ENCODE peak calls at places on chromosomes 13 and 19, in six cellular contexts. Z, T, R, U, D and G are unnamed samples.

GRCh38 chr13:49530452-49530851 is 34.7 kb downstream of the PHF11 start:
- DNase-seq in R (no peak), Z (no peak), U (no peak), D (no peak), T (no peak), G (no peak)

GRCh38 chr19:1145635-1146417 is 28.2 kb downstream of the SBNO2 start:
- DNase-seq in R (no peak), T (no peak), Z (no peak), U (no peak), D (no peak), G (no peak)

GRCh38 chr13:55583953-55584593 is 1556.6 kb upstream of the PRR20A start:
- DNase-seq in Z (no peak), R (no peak), U (no peak), D (no peak), T (no peak), G (no peak)

GRCh38 chr13:95023405-95023804 is 277.8 kb downstream of the ABCC4 start:
- DNase-seq in T (no peak), Z (no peak), U (no peak), R (no peak), D (no peak), G (no peak)

GRCh38 chr13:95403349-95404140 is 102.3 kb upstream of the ABCC4 start:
- DNase-seq in U (no peak), Z (no peak), D (no peak), T (no peak), R (no peak), G (no peak)

GRCh38 chr19:14516746-14517438 is 1.3 kb downstream of the DNAJB1 start:
- DNase-seq in D (peak), R (no peak), T (peak), U (no peak), Z (no peak), G (peak)

GRCh38 chr19:56096665-56097064 is 24.4 kb downstream of the ZNF787 start:
- DNase-seq in Z (no peak), D (no peak), R (no peak), T (no peak), U (no peak), G (no peak)

GRCh38 chr13:112711528-112712265 is 21.9 kb downstream of the ATP11A start:
- DNase-seq in R (no peak), D (no peak), T (peak), Z (no peak), U (no peak), G (no peak)

GRCh38 chr19:31448221-31448657 is 99.0 kb upstream of the TSHZ3 start:
- DNase-seq in D (no peak), R (no peak), U (no peak), T (no peak), Z (no peak), G (no peak)

GRCh38 chr19:40236026-40236355 is 9.5 kb upstream of the CCNP start:
- DNase-seq in Z (no peak), D (no peak), R (no peak), T (no peak), U (no peak), G (no peak)

GRCh38 chr13:113552786-113553540 is 31.6 kb upstream of the TFDP1 start:
- DNase-seq in Z (no peak), R (no peak), D (no peak), U (peak), T (no peak), G (no peak)

GRCh38 chr13:84609716-84610115 is 727.4 kb upstream of the SLITRK1 start:
- DNase-seq in R (no peak), U (no peak), T (no peak), Z (no peak), D (no peak), G (no peak)

GRCh38 chr19:2026770-2027169 is 11.3 kb upstream of the BTBD2 start:
- DNase-seq in D (no peak), U (no peak), T (no peak), R (no peak), Z (no peak), G (no peak)

GRCh38 chr19:35560271-35560670 is 3.2 kb downstream of the ATP4A start:
- DNase-seq in T (no peak), Z (no peak), R (no peak), U (no peak), D (no peak), G (no peak)

GRCh38 chr19:43628646-43629326 is 9.4 kb upstream of the ZNF428 start:
- DNase-seq in U (no peak), Z (no peak), T (no peak), R (no peak), D (no peak), G (no peak)

GRCh38 chr13:79382545-79383275 is 23.3 kb downstream of the RBM26 start:
- DNase-seq in Z (no peak), R (no peak), U (no peak), T (no peak), D (no peak), G (no peak)

GRCh38 chr13:75407473-75407872 is 74.5 kb downstream of the TBC1D4 start:
- DNase-seq in R (no peak), D (no peak), T (no peak), U (no peak), Z (no peak), G (no peak)

GRCh38 chr19:6070179-6071102 is 39.9 kb downstream of the RFX2 start:
- DNase-seq in D (no peak), Z (no peak), U (no peak), R (no peak), T (no peak), G (no peak)

GRCh38 chr19:38932425-38933179 is 1.9 kb downstream of the MRPS12 start:
- DNase-seq in Z (no peak), R (peak), D (no peak), U (peak), T (peak), G (peak)